ENCODE peak calls at places on chromosomes 5 and 9, in five cellular contexts. O is kidney, C is transverse colon, H is pancreas, K is left lung. R is an unnamed sample.
A peak's percentile ranks its signal among the peaks of the same experiment; 100 is the strongest.

GRCh38 chr5:115936031-115936430 is 26.2 kb upstream of the LVRN start:
- DNase-seq in H (no peak), C (no peak), K (no peak), O (no peak), R (no peak)

GRCh38 chr5:105475401-105475800 is 1912.8 kb upstream of the NUDT12 start:
- DNase-seq in C (no peak), K (no peak), H (no peak), O (no peak), R (no peak)

GRCh38 chr5:42719034-42719433 is 37.6 kb upstream of the CCDC152 start:
- DNase-seq in O (no peak), H (no peak), C (no peak), K (no peak), R (no peak)

GRCh38 chr5:8912106-8912505 is 633.8 kb downstream of the SEMA5A start:
- DNase-seq in C (no peak), K (no peak), H (no peak), O (no peak), R (no peak)

GRCh38 chr5:136198453-136198852 is 5.5 kb upstream of the SMIM32 start:
- DNase-seq in C (no peak), O (no peak), K (no peak), H (no peak), R (no peak)

GRCh38 chr9:129310666-129311350 is 132.7 kb upstream of the IER5L start:
- DNase-seq in O (peak; percentile 4), H (no peak), K (peak; percentile 16), C (no peak), R (no peak)

GRCh38 chr5:170338933-170339779 is 41.6 kb upstream of the LCP2 start:
- DNase-seq in K (no peak), C (peak; percentile 33), O (no peak), H (no peak), R (peak; percentile 56)

GRCh38 chr9:127963359-127964064 is 17.3 kb downstream of the EEIG1 start:
- DNase-seq in H (no peak), K (no peak), O (peak; percentile 66), C (no peak), R (no peak)

GRCh38 chr9:37555786-37556185 is 20.4 kb downstream of the FBXO10 start:
- DNase-seq in C (no peak), O (no peak), H (no peak), K (no peak), R (no peak)

GRCh38 chr5:138230981-138231589 is 18.0 kb upstream of the CDC23 start:
- DNase-seq in K (no peak), C (no peak), O (no peak), H (peak; percentile 24), R (no peak)

GRCh38 chr5:150489358-150490295 is 18.3 kb upstream of the NDST1 start:
- DNase-seq in C (peak; percentile 60), K (no peak), O (no peak), H (no peak), R (peak; percentile 70)

GRCh38 chr9:132488611-132489010 is 78.6 kb downstream of the CFAP77 start:
- DNase-seq in O (no peak), H (no peak), K (no peak), C (no peak), R (no peak)

GRCh38 chr9:131678499-131679111 is 61.3 kb downstream of the RAPGEF1 start:
- DNase-seq in K (peak; percentile 85), H (peak; percentile 45), C (peak; percentile 78), O (peak; percentile 93), R (peak; percentile 79)

GRCh38 chr5:159017787-159018186 is 81.9 kb downstream of the EBF1 start:
- DNase-seq in K (peak; percentile 67), C (no peak), H (no peak), O (peak; percentile 92), R (no peak)

GRCh38 chr5:95027151-95027721 is 257.7 kb downstream of the MCTP1 start:
- DNase-seq in O (no peak), K (no peak), H (no peak), C (no peak), R (no peak)

GRCh38 chr5:104084896-104085295 is 522.3 kb upstream of the NUDT12 start:
- DNase-seq in O (no peak), K (no peak), H (no peak), C (no peak), R (no peak)

GRCh38 chr5:104081232-104081631 is 518.6 kb upstream of the NUDT12 start:
- DNase-seq in K (no peak), C (no peak), H (no peak), O (no peak), R (no peak)

GRCh38 chr5:104080646-104081175 is 518.1 kb upstream of the NUDT12 start:
- DNase-seq in H (no peak), O (no peak), K (no peak), C (no peak), R (no peak)

GRCh38 chr5:104082754-104083153 is 520.2 kb upstream of the NUDT12 start:
- DNase-seq in K (no peak), H (no peak), C (no peak), O (no peak), R (no peak)
- TF ChIP-seq CTCF in K (no peak), H (no peak), C (no peak), O (no peak), R (no peak)

DNA sequence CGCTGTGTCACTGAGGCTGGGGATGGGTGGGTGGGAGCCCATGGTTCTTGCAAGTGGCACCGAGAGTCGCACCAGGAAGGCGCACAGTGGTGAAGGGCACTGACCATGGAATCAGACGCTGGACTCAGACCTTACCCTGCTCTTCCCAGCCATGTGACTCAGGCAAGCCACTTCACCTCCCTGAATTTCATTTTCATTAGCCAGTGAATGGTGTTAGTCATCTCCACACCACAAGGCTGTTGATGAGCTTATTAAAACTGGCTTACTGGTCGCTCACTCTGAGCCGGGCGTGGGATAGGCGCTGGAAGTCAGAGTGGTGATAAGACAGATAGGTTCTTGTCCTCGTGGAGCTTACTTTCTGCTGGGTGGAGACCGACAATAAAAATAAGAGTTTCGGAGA is 25.1 kb downstream of the FGF18 start:
- DNase-seq in H (no peak), O (no peak), C (no peak), K (no peak), R (no peak)
- H3K4me3 ChIP-seq in H (no peak overlapping the region), O (no peak overlapping the region), C (no peak overlapping the region), K (no peak overlapping the region), R (no peak overlapping the region)

GRCh38 chr5:160418561-160419457 is at the start of gene SLU7:
- DNase-seq in K (peak; percentile 94), H (peak; percentile 95), C (peak; percentile 96), O (peak; percentile 97), R (peak; percentile 95)

GRCh38 chr5:160423025-160423554 is 1.4 kb downstream of the PTTG1 start:
- DNase-seq in H (no peak), C (no peak), K (no peak), O (no peak), R (no peak)

GRCh38 chr5:160420331-160420610 is 1.4 kb upstream of the PTTG1 start:
- DNase-seq in O (no peak), C (no peak), K (no peak), H (no peak), R (no peak)

GRCh38 chr5:160419458-160420330 is 813 bp upstream of the SLU7 start:
- DNase-seq in C (no peak), K (no peak), O (no peak), H (no peak), R (no peak)

GRCh38 chr5:160421625-160422258 is at the start of gene PTTG1:
- DNase-seq in O (peak; percentile 97), K (peak; percentile 96), H (peak; percentile 94), C (peak; percentile 97), R (peak; percentile 95)
- H3K36me3 ChIP-seq in O (no peaks in the 10 kb centered on the region), K (no peaks in the 10 kb centered on the region), H (no peaks in the 10 kb centered on the region), C (no peaks in the 10 kb centered on the region), R (no peaks in the 10 kb centered on the region)

DNA sequence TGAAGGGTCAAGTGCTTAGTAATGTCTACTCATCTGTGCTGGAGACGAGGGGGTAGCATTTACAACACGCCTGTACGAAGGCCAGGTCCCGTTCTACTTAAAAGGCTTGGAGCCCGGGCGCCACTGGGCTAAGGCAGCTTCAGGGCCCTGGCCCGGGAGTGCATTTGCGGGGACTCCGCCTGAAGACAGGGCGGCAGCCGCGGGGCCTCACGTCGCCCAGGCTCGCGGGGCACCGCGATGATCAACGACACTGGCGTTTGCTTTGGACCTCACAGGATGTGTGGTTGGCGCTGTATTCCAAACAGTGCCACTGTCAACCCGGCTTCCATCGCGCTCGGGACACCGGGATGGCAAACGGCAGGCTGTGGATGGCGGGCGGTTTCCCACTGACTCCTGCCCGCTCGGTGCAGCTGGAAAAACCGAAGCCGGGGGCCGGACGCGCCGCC is 1.1 kb upstream of the TENT4A start:
- DNase-seq in C (peak; percentile 61), O (peak; percentile 86), K (peak; percentile 66), H (peak; percentile 57), R (peak; percentile 80)
- TF ChIP-seq CTCF in C (no peak), O (no peak), K (no peak), H (no peak), R (peak; percentile 6)

DNA sequence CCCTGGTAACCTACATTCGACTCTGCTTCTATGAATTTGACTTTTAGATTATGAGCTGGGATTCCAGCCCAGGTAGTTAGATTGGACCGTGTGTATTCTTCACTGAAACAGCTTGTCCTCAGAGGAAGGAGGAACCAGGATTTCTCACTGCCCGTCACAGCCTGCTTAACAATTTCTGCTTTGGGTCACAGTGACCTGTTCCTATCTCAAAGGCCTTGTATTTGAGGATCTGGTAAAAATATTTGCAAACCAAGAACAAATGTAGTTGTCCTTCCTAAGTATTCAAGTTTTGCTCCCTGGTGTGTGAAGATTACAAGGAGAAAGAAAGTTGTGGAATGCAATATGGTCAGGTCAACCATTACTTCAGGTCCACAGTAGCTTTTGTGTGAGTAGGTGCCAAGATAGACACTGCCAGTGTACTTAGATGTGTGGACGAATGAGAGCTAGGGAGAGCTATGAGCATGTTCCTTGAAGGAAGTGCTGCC is 55.1 kb downstream of the KIF4B start:
- DNase-seq in O (no peak), K (no peak), H (no peak), C (no peak), R (no peak)
- H3K4me3 ChIP-seq in O (no peak overlapping the region), K (no peak overlapping the region), H (no peak overlapping the region), C (no peak overlapping the region), R (no peak overlapping the region)

GRCh38 chr5:132765311-132766019 is 11.6 kb downstream of the SEPTIN8 start:
- DNase-seq in K (no peak), C (peak; percentile 6), H (no peak), O (no peak), R (no peak)
- H3K36me3 ChIP-seq in K (peaks cover 45% of the 10 kb centered on the region), C (peaks cover 8% of the 10 kb centered on the region), H (no peaks in the 10 kb centered on the region), O (peaks cover 22% of the 10 kb centered on the region), R (peaks cover 8% of the 10 kb centered on the region)

GRCh38 chr5:96683392-96683791 is 21.2 kb downstream of the CAST start:
- DNase-seq in C (no peak), O (no peak), H (no peak), K (no peak), R (no peak)

GRCh38 chr5:96683810-96684209 is 21.6 kb downstream of the CAST start:
- DNase-seq in H (no peak), K (no peak), C (no peak), O (no peak), R (no peak)

GRCh38 chr5:96690906-96691305 is 28.7 kb downstream of the CAST start:
- DNase-seq in K (no peak), H (no peak), C (no peak), O (no peak), R (no peak)

GRCh38 chr5:96687812-96688453 is 25.8 kb downstream of the CAST start:
- DNase-seq in K (no peak), O (no peak), H (no peak), C (no peak), R (peak; percentile 15)

DNA sequence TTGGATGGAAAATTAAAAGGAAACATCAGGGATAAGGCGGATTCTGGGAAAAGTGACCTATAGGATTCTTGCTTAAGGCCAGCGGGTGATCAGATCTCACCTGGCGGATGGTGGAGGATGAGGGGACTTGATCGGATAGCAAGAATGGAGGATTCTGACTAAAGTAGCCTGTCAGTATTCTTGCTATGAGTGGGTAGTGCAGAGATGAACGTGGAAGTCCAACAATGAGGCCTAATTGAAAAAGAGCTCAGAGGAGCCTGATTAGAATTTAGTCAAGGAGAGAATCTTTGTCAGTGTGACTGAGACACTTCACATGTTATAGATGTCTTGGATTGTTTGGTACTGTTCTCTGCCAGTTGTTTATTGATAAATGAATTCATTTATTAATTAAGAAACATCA is 24.9 kb downstream of the CAST start:
- DNase-seq in C (no peak), H (no peak), O (no peak), K (no peak), R (no peak)
- TF ChIP-seq CTCF in C (no peak), H (no peak), O (no peak), K (no peak), R (no peak)